ENCODE peak calls at places on chromosomes 7 and 10, in four cellular contexts. P, M, H and S are unnamed samples.

GRCh38 chr10:116138897-116139296 is 134.1 kb downstream of the GFRA1 start:
- DNase-seq in P (no peak), M (no peak), H (no peak), S (no peak)

GRCh38 chr7:2040893-2041270 is 191.9 kb downstream of the MAD1L1 start:
- DNase-seq in P (peak; percentile 16), M (no peak), H (no peak), S (no peak)

GRCh38 chr7:33813331-33813730 is 92.0 kb upstream of the BMPER start:
- DNase-seq in P (no peak), M (no peak), H (no peak), S (no peak)

GRCh38 chr7:93015193-93016084 is 102.3 kb downstream of the SAMD9 start:
- DNase-seq in P (no peak), M (no peak), H (no peak), S (no peak)

GRCh38 chr10:14671383-14671782 is 103.3 kb downstream of the FAM107B start:
- DNase-seq in P (no peak), M (peak; percentile 47), H (no peak), S (no peak)

GRCh38 chr10:1160561-1160961 is 104.4 kb downstream of the WDR37 start:
- DNase-seq in P (no peak), M (no peak), H (peak; percentile 24), S (peak; percentile 12)

GRCh38 chr7:36490335-36490940 is 100.8 kb downstream of the ANLN start:
- DNase-seq in P (no peak), M (no peak), H (no peak), S (no peak)

GRCh38 chr7:65475734-65476319 is 102.2 kb downstream of the ZNF92 start:
- DNase-seq in P (no peak), M (no peak), H (no peak), S (no peak)

GRCh38 chr7:265192-265997 is 24.6 kb upstream of the FOXL3 start:
- DNase-seq in P (no peak), M (no peak), H (no peak), S (peak; percentile 56)

GRCh38 chr7:155337946-155338631 is 40.4 kb downstream of the INSIG1 start:
- DNase-seq in P (no peak), M (no peak), H (no peak), S (peak; percentile 76)

GRCh38 chr7:117323585-117323876 is 673 bp upstream of the WNT2 start:
- DNase-seq in P (no peak), M (no peak), H (no peak), S (no peak)

GRCh38 chr7:40674316-40674715 is 539.5 kb downstream of the SUGCT start:
- DNase-seq in P (no peak), M (no peak), H (no peak), S (no peak)

GRCh38 chr10:128178319-128178937 is 52.2 kb upstream of the MKI67 start:
- DNase-seq in P (no peak), M (peak; percentile 61), H (no peak), S (no peak)

GRCh38 chr7:95577137-95577536 is 19.2 kb downstream of the PDK4 start:
- DNase-seq in P (no peak), M (peak; percentile 6), H (no peak), S (no peak)

GRCh38 chr7:87934699-87935372 is 785 bp downstream of the ADAM22 start:
- DNase-seq in P (no peak), M (no peak), H (no peak), S (peak; percentile 77)

GRCh38 chr10:95295031-95295755 is 4.4 kb upstream of the PDLIM1 start:
- DNase-seq in P (peak; percentile 64), M (no peak), H (peak; percentile 69), S (peak; percentile 75)

GRCh38 chr7:39618868-39619267 is 4.5 kb upstream of the RALA start:
- DNase-seq in P (no peak), M (no peak), H (no peak), S (no peak)

GRCh38 chr7:94087664-94088352 is 83.7 kb upstream of the BET1 start:
- DNase-seq in P (no peak), M (peak; percentile 81), H (peak; percentile 44), S (no peak)

GRCh38 chr10:47330804-47331203 is 8.6 kb downstream of the GDF2 start:
- DNase-seq in P (peak; percentile 34), M (no peak), H (peak; percentile 56), S (no peak)

GRCh38 chr7:38179719-38180333 is 1.8 kb downstream of the STARD3NL start:
- DNase-seq in P (no peak), M (no peak), H (no peak), S (no peak)

GRCh38 chr7:90692396-90692795 is 96.3 kb downstream of the CDK14 start:
- DNase-seq in P (no peak), M (no peak), H (no peak), S (no peak)

GRCh38 chr7:69412331-69413146 is 185.7 kb upstream of the AUTS2 start:
- DNase-seq in P (peak; percentile 73), M (peak; percentile 96), H (no peak), S (no peak)

GRCh38 chr7:573496-574295 is 54.0 kb upstream of the PDGFA start:
- DNase-seq in P (no peak), M (no peak), H (no peak), S (no peak)

GRCh38 chr7:4815609-4816418 is 40.4 kb downstream of the AP5Z1 start:
- DNase-seq in P (no peak), M (no peak), H (no peak), S (no peak)

GRCh38 chr10:27285093-27285492 is 44.5 kb upstream of the ACBD5 start:
- DNase-seq in P (no peak), M (no peak), H (no peak), S (no peak)

GRCh38 chr7:117873933-117874530 is 791 bp upstream of the CTTNBP2 start:
- DNase-seq in P (no peak), M (no peak), H (no peak), S (no peak)

GRCh38 chr10:99433378-99434020 is 3.1 kb upstream of the GOT1 start:
- DNase-seq in P (no peak), M (no peak), H (no peak), S (no peak)

GRCh38 chr7:27839099-27839498 is 99.1 kb downstream of the TAX1BP1 start:
- DNase-seq in P (no peak), M (no peak), H (no peak), S (no peak)

GRCh38 chr7:149853157-149853556 is 15.0 kb downstream of the ZNF862 start:
- DNase-seq in P (no peak), M (no peak), H (no peak), S (no peak)

GRCh38 chr7:75889826-75890225 is 11.0 kb downstream of the RHBDD2 start:
- DNase-seq in P (no peak), M (no peak), H (no peak), S (no peak)

GRCh38 chr7:44608916-44609648 is 2.7 kb downstream of the OGDH start:
- DNase-seq in P (no peak), M (no peak), H (no peak), S (no peak)
- TF ChIP-seq EP300 in P (no peak), M (no peak), H (no peak), S (no peak)

DNA sequence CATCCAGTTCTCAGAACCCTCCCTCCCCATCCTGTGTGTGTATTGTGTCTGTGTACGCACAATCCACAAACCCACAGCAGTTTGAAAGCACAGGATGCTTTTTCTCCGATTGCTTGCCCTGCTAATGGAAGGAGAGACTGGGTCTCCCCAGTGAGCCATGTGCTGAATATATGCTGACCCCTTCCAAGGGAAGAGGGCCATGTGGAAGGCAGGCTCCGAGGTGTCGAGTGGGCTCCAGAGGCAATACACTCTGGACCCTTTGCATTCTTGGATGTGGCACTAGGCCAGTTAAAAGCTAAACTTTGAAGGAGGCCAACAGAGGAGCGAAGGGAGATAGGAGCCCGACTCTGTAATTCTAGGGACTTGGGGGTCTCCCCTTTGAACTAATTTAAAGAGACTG is 10.7 kb downstream of the DUSP5 start:
- DNase-seq in P (no peak), M (no peak), H (no peak), S (no peak)
- H3K4me1 ChIP-seq in P (peaks cover 27% of the 10 kb centered on the region), M (peaks cover 98% of the 10 kb centered on the region), H (peaks cover 30% of the 10 kb centered on the region), S (peaks cover 38% of the 10 kb centered on the region)

GRCh38 chr7:134892002-134892693 is 94.2 kb upstream of the AGBL3 start:
- DNase-seq in P (no peak), M (no peak), H (no peak), S (no peak)
- H3K4me3 ChIP-seq in P (peak overlapping the region; percentile 55), M (peak overlapping the region; percentile 65), H (peak overlapping the region; percentile 43), S (peak overlapping the region; percentile 33)

GRCh38 chr10:7593068-7593467 is 73.7 kb downstream of the ITIH5 start:
- DNase-seq in P (no peak), M (no peak), H (no peak), S (no peak)
- TF ChIP-seq EP300 in P (no peak), M (no peak), H (no peak), S (no peak)

DNA sequence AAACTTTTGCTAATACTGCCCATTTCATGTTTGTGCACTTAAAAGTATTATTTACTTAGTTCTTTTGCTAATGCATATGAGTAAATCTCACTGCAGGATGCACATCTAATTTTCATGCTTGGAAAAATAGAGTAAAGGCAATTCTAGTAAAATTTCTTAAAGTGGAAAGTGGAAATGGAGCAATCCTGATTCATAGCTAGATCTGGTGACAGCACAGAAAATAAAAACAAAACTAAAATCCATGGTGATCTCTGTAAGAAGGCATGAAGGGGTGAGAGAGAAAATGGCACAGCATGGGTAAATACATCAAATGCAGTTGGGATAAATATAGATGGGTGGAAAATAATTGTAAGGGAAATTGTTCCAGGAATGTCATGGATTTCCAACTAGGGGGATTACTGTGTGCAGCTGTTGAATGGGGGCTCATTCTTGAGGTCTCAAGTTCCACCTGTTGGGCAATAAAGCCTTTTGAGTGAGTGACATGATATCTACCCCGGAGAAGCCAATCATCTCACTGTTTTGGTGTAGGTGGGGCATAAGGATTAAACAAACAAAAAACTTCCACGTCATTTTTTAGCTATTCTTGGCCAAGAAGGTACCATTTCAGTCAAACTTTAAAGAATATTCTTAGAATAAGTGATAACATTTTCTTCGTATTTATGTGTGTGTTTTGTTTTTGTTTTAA is 1.7 kb upstream of the MCU start:
- DNase-seq in P (no peak), M (peak; percentile 58), H (no peak), S (no peak)
- H3K4me1 ChIP-seq in P (peaks cover 21% of the 10 kb centered on the region), M (peaks cover 81% of the 10 kb centered on the region), H (peaks cover 52% of the 10 kb centered on the region), S (peaks cover 42% of the 10 kb centered on the region)

GRCh38 chr10:31395695-31396094 is 76.7 kb downstream of the ZEB1 start:
- DNase-seq in P (no peak), M (no peak), H (no peak), S (no peak)
- H3K4me3 ChIP-seq in P (no peak overlapping the region), M (no peak overlapping the region), H (no peak overlapping the region), S (no peak overlapping the region)

GRCh38 chr7:102069913-102070629 is 216.6 kb upstream of the SH2B2 start:
- DNase-seq in P (no peak), M (no peak), H (no peak), S (no peak)

GRCh38 chr7:102073931-102074880 is 212.5 kb upstream of the SH2B2 start:
- DNase-seq in P (no peak), M (no peak), H (no peak), S (no peak)

GRCh38 chr7:102075126-102075525 is 211.5 kb upstream of the SH2B2 start:
- DNase-seq in P (no peak), M (no peak), H (no peak), S (no peak)

GRCh38 chr7:102072636-102073209 is 213.9 kb upstream of the SH2B2 start:
- DNase-seq in P (no peak), M (no peak), H (no peak), S (no peak)

DNA sequence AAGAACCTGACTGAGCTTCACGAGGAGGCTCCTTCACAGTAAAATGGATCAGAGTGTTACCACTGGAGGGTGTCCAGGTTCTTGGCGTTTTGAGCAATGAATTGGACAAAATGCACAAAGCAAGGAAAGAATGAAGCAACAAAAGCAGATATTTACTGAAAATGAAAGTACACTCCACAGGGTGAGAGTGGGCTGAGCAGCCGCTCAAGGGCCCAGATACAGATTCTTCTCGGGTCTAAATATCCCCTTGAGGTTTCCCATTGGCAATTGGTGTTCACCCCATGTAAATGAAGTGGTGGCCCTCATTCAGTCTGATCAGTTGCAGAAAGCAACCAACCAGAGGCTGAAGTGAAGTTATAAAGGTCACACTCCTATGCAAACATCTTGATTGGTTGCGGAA is 214.7 kb upstream of the SH2B2 start:
- DNase-seq in P (no peak), M (no peak), H (no peak), S (no peak)
- TF ChIP-seq EP300 in P (no peak), M (no peak), H (no peak), S (no peak)